ENCODE peak calls at places on chromosomes 11 and 22, in four cellular contexts. W is stimulated activated CD8-positive, alpha-beta memory T cell treated with anti-CD3 and anti-CD28 coated beads, Interleukin-15, amount 100 ng/mL, for 1 hour; P is caudate nucleus; Z is RWPE1. Q is an unnamed sample.

GRCh38 chr22:46379301-46379930 is 43.9 kb downstream of the TRMU start:
- DNase-seq in W (no peak), P (no peak), Z (no peak), Q (no peak)

GRCh38 chr22:45671051-45671782 is 417 bp upstream of the ATXN10 start:
- DNase-seq in W (no peak), P (no peak), Z (no peak), Q (no peak)

GRCh38 chr11:92531051-92531747 is 306.6 kb downstream of the FAT3 start:
- DNase-seq in W (no peak), P (no peak), Z (no peak), Q (no peak)

GRCh38 chr11:44815917-44816456 is 89.2 kb downstream of the TSPAN18 start:
- DNase-seq in W (no peak), P (no peak), Z (no peak), Q (no peak)

GRCh38 chr22:27677895-27678458 is 123.6 kb downstream of the MN1 start:
- DNase-seq in W (no peak), P (no peak), Z (no peak), Q (no peak)

GRCh38 chr11:67254768-67255167 is 11.5 kb upstream of the GRK2 start:
- DNase-seq in W (no peak), P (no peak), Z (no peak), Q (no peak)

GRCh38 chr11:95912902-95913560 is 10.9 kb downstream of the MTMR2 start:
- DNase-seq in W (no peak), P (no peak), Z (no peak), Q (no peak)

GRCh38 chr22:26671317-26672059 is 14.1 kb downstream of the MIAT start:
- DNase-seq in W (peak; percentile 52), P (no peak), Z (peak; percentile 43), Q (no peak)

GRCh38 chr22:21775061-21775460 is 39.5 kb upstream of the YPEL1 start:
- DNase-seq in W (no peak), P (no peak), Z (no peak), Q (no peak)

GRCh38 chr11:57626895-57627294 is 22.8 kb downstream of the YPEL4 start:
- DNase-seq in W (no peak), P (no peak), Z (no peak), Q (no peak)

GRCh38 chr22:38418589-38418988 is 36.4 kb downstream of the KCNJ4 start:
- DNase-seq in W (no peak), P (no peak), Z (no peak), Q (no peak)

GRCh38 chr22:26593763-26594162 is 3.8 kb upstream of the TPST2 start:
- DNase-seq in W (no peak), P (no peak), Z (no peak), Q (no peak)

GRCh38 chr11:86671386-86672006 is 920 bp downstream of the ME3 start:
- DNase-seq in W (no peak), P (peak; percentile 61), Z (peak; percentile 21), Q (peak; percentile 59)

GRCh38 chr11:114846040-114846791 is 167.9 kb downstream of the NXPE2 start:
- DNase-seq in W (no peak), P (peak; percentile 26), Z (no peak), Q (peak; percentile 84)

GRCh38 chr11:73295996-73296318 is 12.1 kb upstream of the ARHGEF17 start:
- DNase-seq in W (no peak), P (no peak), Z (no peak), Q (no peak)

GRCh38 chr11:95698939-95699562 is 90.5 kb downstream of the FAM76B start:
- DNase-seq in W (no peak), P (no peak), Z (no peak), Q (no peak)

GRCh38 chr11:126216526-126217305 is 5.1 kb downstream of the FAM118B start:
- DNase-seq in W (no peak), P (peak; percentile 17), Z (no peak), Q (no peak)

GRCh38 chr11:63922673-63923192 is 5.8 kb upstream of the RCOR2 start:
- DNase-seq in W (no peak), P (no peak), Z (no peak), Q (no peak)

GRCh38 chr11:117189191-117189940 is 9.8 kb upstream of the TAGLN start:
- DNase-seq in W (no peak), P (no peak), Z (no peak), Q (no peak)

GRCh38 chr22:29524440-29525191 is 28.9 kb downstream of the THOC5 start:
- DNase-seq in W (no peak), P (no peak), Z (peak; percentile 12), Q (no peak)

GRCh38 chr22:27585141-27585540 is 216.4 kb downstream of the MN1 start:
- DNase-seq in W (no peak), P (no peak), Z (no peak), Q (no peak)

GRCh38 chr11:17543041-17543440 is 1.2 kb downstream of the USH1C start:
- DNase-seq in W (no peak), P (no peak), Z (no peak), Q (no peak)

GRCh38 chr11:82733444-82734119 is at the start of gene FAM181B:
- DNase-seq in W (no peak), P (peak; percentile 63), Z (peak; percentile 24), Q (no peak)

GRCh38 chr11:12867531-12867930 is 141.6 kb upstream of the RASSF10 start:
- DNase-seq in W (no peak), P (no peak), Z (no peak), Q (no peak)

Q was measured in NCI-H2029.